ENCODE peak calls at places on chromosomes 7 and 10, in ten cellular contexts. Y, Q, C, B, H, S, V, J, T and D are unnamed samples.
A peak's percentile ranks its signal among the peaks of the same experiment; 100 is the strongest.

GRCh38 chr10:35635576-35635975 is 6.5 kb downstream of the FZD8 start:
- DNase-seq in Q (peak; percentile 56), C (peak; percentile 59), B (peak; percentile 66), S (peak; percentile 27), V (peak; percentile 32), Y (no peak), J (peak; percentile 64), H (no peak), T (peak; percentile 57), D (peak; percentile 48)

GRCh38 chr10:43132796-43133195 is 5.4 kb upstream of the CSGALNACT2 start:
- DNase-seq in S (no peak), Y (no peak), C (no peak), V (no peak), Q (no peak), T (no peak), H (no peak), J (no peak), B (no peak), D (no peak)

GRCh38 chr7:91357379-91357778 is 93.1 kb downstream of the FZD1 start:
- DNase-seq in H (no peak), J (no peak), Y (no peak), C (no peak), T (no peak), V (no peak), Q (no peak), S (no peak), B (no peak), D (no peak)

GRCh38 chr7:130150587-130150986 is 54.6 kb downstream of the TMEM209 start:
- DNase-seq in S (peak; percentile 21), Q (no peak), B (no peak), J (no peak), C (no peak), H (no peak), T (no peak), V (no peak), Y (no peak), D (peak; percentile 55)

GRCh38 chr10:49615213-49615612 is 1.4 kb downstream of the CHAT start:
- DNase-seq in H (peak; percentile 32), S (no peak), T (no peak), Y (no peak), J (no peak), B (no peak), C (no peak), Q (no peak), V (no peak), D (no peak)

GRCh38 chr10:123496996-123497660 is 169.0 kb upstream of the GPR26 start:
- DNase-seq in J (no peak), T (no peak), H (no peak), Q (no peak), Y (no peak), V (no peak), S (no peak), B (peak; percentile 3), C (peak; percentile 47), D (no peak)

GRCh38 chr7:23955145-23955544 is 245.1 kb downstream of the STK31 start:
- DNase-seq in S (no peak), Q (no peak), T (no peak), J (peak; percentile 21), V (no peak), Y (no peak), C (no peak), B (no peak), H (no peak), D (no peak)

GRCh38 chr7:85705076-85705475 is 518.2 kb upstream of the SEMA3D start:
- DNase-seq in S (no peak), H (no peak), Y (no peak), C (no peak), B (no peak), T (no peak), J (no peak), V (no peak), Q (no peak), D (no peak)

GRCh38 chr10:50480054-50481007 is 143.4 kb downstream of the SGMS1 start:
- DNase-seq in T (no peak), B (no peak), Y (no peak), J (no peak), H (peak; percentile 51), Q (no peak), V (no peak), C (no peak), S (no peak), D (no peak)

GRCh38 chr10:108034808-108035207 is 870.3 kb upstream of the SORCS1 start:
- DNase-seq in Q (no peak), Y (no peak), B (no peak), H (no peak), J (no peak), V (no peak), S (no peak), T (no peak), C (no peak), D (no peak)

GRCh38 chr7:103704701-103705100 is 258.7 kb upstream of the SLC26A5 start:
- DNase-seq in V (no peak), H (no peak), S (no peak), B (peak; percentile 85), C (no peak), Y (no peak), Q (no peak), J (no peak), T (no peak), D (no peak)

GRCh38 chr7:22932896-22933295 is 81.0 kb downstream of the HYCC1 start:
- DNase-seq in S (no peak), T (no peak), B (no peak), J (no peak), Y (no peak), Q (no peak), V (no peak), C (no peak), H (no peak), D (no peak)

GRCh38 chr10:693506-693905 is 4.0 kb upstream of the DIP2C start:
- DNase-seq in Y (no peak), J (peak; percentile 33), B (no peak), V (no peak), Q (no peak), H (no peak), S (no peak), C (no peak), T (no peak), D (no peak)

GRCh38 chr7:140440593-140440992 is 36.7 kb downstream of the RAB19 start:
- DNase-seq in Q (no peak), V (no peak), J (no peak), C (no peak), T (no peak), H (no peak), Y (no peak), B (no peak), S (no peak), D (no peak)

GRCh38 chr10:30127120-30127541 is 67.7 kb upstream of the JCAD start:
- DNase-seq in C (no peak), T (no peak), V (no peak), B (no peak), Y (no peak), S (no peak), Q (no peak), J (peak; percentile 94), H (no peak), D (peak; percentile 5)

GRCh38 chr10:103930449-103930848 is 12.5 kb upstream of the STN1 start:
- DNase-seq in S (no peak), J (no peak), V (no peak), T (no peak), B (peak; percentile 30), Y (no peak), Q (no peak), H (no peak), C (no peak), D (no peak)